ENCODE peak calls at places on chromosomes 16 and 17, in five cellular contexts. N is heart left ventricle; H is endodermal cell; Q is ureter; Y is stimulated activated naive CD8-positive, alpha-beta T cell treated with anti-CD3 and anti-CD28 coated beads, Interleukin-15, amount 100 ng/mL, for 72 hours. X is an unnamed sample.

GRCh38 chr17:58504826-58505351 is 9.5 kb downstream of the MTMR4 start:
- DNase-seq in N (no peak), Y (no peak), H (peak), Q (no peak), X (no peak)

GRCh38 chr17:73974536-73974935 is 228.9 kb upstream of the RPL38 start:
- DNase-seq in N (no peak), Q (no peak), H (no peak), Y (no peak), X (no peak)

GRCh38 chr17:61048398-61049106 is 351.1 kb upstream of the TBX2 start:
- DNase-seq in Y (no peak), H (no peak), N (no peak), Q (no peak), X (no peak)

GRCh38 chr16:86625821-86626220 is 47.5 kb downstream of the FOXL1 start:
- DNase-seq in H (no peak), Q (no peak), Y (no peak), N (no peak), X (no peak)

GRCh38 chr17:67585077-67585602 is 132.6 kb upstream of the NOL11 start:
- DNase-seq in N (no peak), Y (no peak), H (peak), Q (no peak), X (no peak)

GRCh38 chr16:50673496-50674275 is 7.4 kb downstream of the SNX20 start:
- DNase-seq in Q (no peak), H (no peak), Y (no peak), N (no peak), X (no peak)

GRCh38 chr16:1550696-1551095 is 17.2 kb downstream of the TMEM204 start:
- DNase-seq in N (no peak), Q (no peak), Y (no peak), H (no peak), X (no peak)

GRCh38 chr16:78377312-78377711 is 277.9 kb downstream of the WWOX start:
- DNase-seq in N (no peak), Q (no peak), H (no peak), Y (no peak), X (no peak)

GRCh38 chr16:78684040-78684611 is 584.7 kb downstream of the WWOX start:
- DNase-seq in N (peak), Q (no peak), Y (no peak), H (no peak), X (no peak)

GRCh38 chr16:69566437-69567030 is 768 bp downstream of the NFAT5 start:
- DNase-seq in Y (no peak), N (peak), Q (peak), H (peak), X (peak)

GRCh38 chr17:79730769-79731483 is at the start of gene ENPP7:
- DNase-seq in Y (no peak), Q (no peak), N (no peak), H (peak), X (no peak)

GRCh38 chr16:57479422-57480126 is 6.7 kb downstream of the DOK4 start:
- DNase-seq in Y (no peak), H (peak), Q (no peak), N (peak), X (no peak)